ENCODE peak calls at places on chromosomes 16 and 17, in seven cellular contexts. C is osteoblast; V is A549; O is heart left ventricle; L is right lobe of liver; B is CD8-positive, alpha-beta memory T cell; A is stomach. Q is an unnamed sample. For H3K4me1, the result is how much of the 10 kb centered on the place peaks cover.

GRCh38 chr17:28188841-28189263 is 130.1 kb upstream of the TMEM97 start:
- DNase-seq in C (no peak), V (no peak), O (no peak), L (no peak), B (no peak), A (no peak), Q (no peak)

GRCh38 chr17:13503526-13503925 is 98.2 kb downstream of the HS3ST3A1 start:
- DNase-seq in C (no peak), V (no peak), O (no peak), L (no peak), B (no peak), A (no peak), Q (no peak)

GRCh38 chr17:59521465-59522126 is 43.8 kb upstream of the DHX40 start:
- DNase-seq in C (peak), V (peak), O (peak), L (peak), B (peak), A (peak), Q (peak)

GRCh38 chr16:52545157-52545543 is 1.8 kb downstream of the TOX3 start:
- DNase-seq in C (no peak), V (no peak), O (no peak), L (no peak), B (no peak), A (no peak), Q (no peak)

GRCh38 chr17:65809366-65809765 is 247.9 kb upstream of the AXIN2 start:
- DNase-seq in C (no peak), V (no peak), O (no peak), L (no peak), B (no peak), A (no peak), Q (no peak)

GRCh38 chr16:47013910-47014309 is 40.4 kb upstream of the DNAJA2 start:
- DNase-seq in C (no peak), V (no peak), O (no peak), L (no peak), B (no peak), A (no peak), Q (no peak)

GRCh38 chr17:38958756-38959155 is 8.4 kb downstream of the FBXO47 start:
- DNase-seq in C (no peak), V (no peak), O (no peak), L (no peak), B (no peak), A (no peak), Q (no peak)

GRCh38 chr16:14501331-14502255 is 128.5 kb downstream of the PARN start:
- DNase-seq in C (peak), V (peak), O (peak), L (peak), B (no peak), A (peak), Q (peak)

GRCh38 chr17:59893617-59894100 is 738 bp downstream of the RPS6KB1 start:
- DNase-seq in C (no peak), V (peak), O (no peak), L (peak), B (no peak), A (no peak), Q (peak)

GRCh38 chr17:68246271-68247028 is 1.4 kb upstream of the AMZ2 start:
- DNase-seq in C (no peak), V (peak), O (no peak), L (no peak), B (no peak), A (no peak), Q (no peak)

GRCh38 chr17:68468334-68468733 is 11.0 kb upstream of the WIPI1 start:
- DNase-seq in C (no peak), V (no peak), O (peak), L (no peak), B (no peak), A (no peak), Q (no peak)

GRCh38 chr17:45317113-45317820 is 447 bp upstream of the MAP3K14 start:
- DNase-seq in C (peak), V (peak), O (peak), L (peak), B (peak), A (peak), Q (peak)

GRCh38 chr17:45316271-45317112 is at the start of gene MAP3K14:
- DNase-seq in C (peak), V (peak), O (peak), L (no peak), B (peak), A (peak), Q (peak)

GRCh38 chr17:45314761-45315549 is 1.9 kb downstream of the MAP3K14 start:
- DNase-seq in C (peak), V (peak), O (no peak), L (no peak), B (no peak), A (no peak), Q (no peak)

GRCh38 chr17:45313927-45314760 is 2.7 kb downstream of the MAP3K14 start:
- DNase-seq in C (no peak), V (no peak), O (no peak), L (no peak), B (no peak), A (no peak), Q (no peak)

DNA sequence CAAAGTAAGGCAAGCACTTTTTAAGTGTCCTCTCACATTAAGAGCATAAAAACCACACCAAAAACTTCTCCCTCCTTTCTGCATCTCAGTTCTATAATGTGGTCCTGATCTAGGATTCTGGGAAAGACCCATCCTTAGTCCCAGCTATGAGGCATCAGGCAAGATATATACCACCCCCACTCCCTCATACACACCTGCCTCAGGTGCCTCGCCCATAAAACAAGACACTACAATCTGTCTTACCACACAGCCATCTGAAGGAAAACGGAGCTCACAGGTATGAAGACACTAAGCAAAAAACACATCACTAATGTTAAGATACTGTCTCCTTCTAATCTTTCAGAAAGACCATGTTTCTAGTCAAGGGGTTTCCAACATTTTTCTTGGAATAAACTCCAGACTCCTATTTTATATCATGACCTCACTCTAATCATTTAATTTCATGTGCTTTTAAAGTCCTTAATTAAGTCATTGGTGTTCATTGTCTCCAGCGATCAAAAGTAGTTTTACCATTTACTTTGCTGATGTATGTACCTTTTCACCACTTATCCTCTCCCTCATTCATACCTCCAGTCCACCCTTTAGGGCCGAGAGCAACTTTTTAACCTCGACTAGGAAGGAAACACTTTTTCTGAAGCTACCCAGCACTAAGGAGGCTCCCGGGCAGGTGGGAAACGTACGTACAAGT is 1.1 kb downstream of the MAP3K14 start:
- DNase-seq in C (peak), V (no peak), O (no peak), L (no peak), B (peak), A (no peak), Q (no peak)
- H3K4me1 ChIP-seq in C (half or more), V (half or more), O (under half), L (half or more), B (half or more), A (half or more), Q (half or more)

GRCh38 chr17:78748730-78749317 is 33.2 kb downstream of the CYTH1 start:
- DNase-seq in C (no peak), V (no peak), O (peak), L (peak), B (peak), A (peak), Q (no peak)

GRCh38 chr17:78746949-78747269 is 35.2 kb downstream of the CYTH1 start:
- DNase-seq in C (no peak), V (no peak), O (no peak), L (no peak), B (no peak), A (no peak), Q (no peak)

GRCh38 chr17:78746263-78746948 is 35.7 kb downstream of the CYTH1 start:
- DNase-seq in C (no peak), V (no peak), O (no peak), L (no peak), B (no peak), A (no peak), Q (no peak)

GRCh38 chr17:78747479-78747878 is 34.6 kb downstream of the CYTH1 start:
- DNase-seq in C (no peak), V (no peak), O (no peak), L (no peak), B (no peak), A (no peak), Q (no peak)

DNA sequence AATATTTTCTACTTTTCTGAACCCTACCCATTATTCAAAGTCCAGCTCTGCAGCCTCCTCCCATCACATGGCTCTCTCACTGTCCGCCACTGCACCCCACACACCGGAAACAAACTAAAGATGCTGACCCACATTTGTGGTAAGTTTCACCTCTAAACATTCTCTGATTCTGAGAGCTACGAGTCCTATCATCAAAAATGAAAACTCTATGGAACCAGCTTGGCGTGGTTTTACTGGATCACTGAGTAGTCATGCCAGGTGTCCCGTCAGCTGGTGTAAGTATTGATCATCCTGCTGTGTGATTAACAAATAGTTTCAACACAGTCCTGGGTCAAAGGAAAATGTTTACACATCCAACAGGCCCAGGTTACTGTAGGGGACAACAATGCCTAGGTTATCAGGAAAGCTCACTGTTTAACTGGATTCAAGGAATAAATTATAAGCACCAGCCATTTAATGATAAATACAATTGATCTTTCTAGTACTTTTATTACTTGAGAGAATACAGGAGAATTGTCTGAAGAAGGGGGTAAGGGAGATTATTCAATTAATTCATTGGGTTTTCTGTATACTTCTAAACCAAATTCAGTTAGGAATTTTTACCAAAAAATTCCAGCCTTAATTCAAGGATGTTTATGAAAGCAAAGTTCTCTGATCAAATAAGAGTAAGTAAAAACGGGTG is 33.9 kb downstream of the CYTH1 start:
- DNase-seq in C (no peak), V (no peak), O (no peak), L (peak), B (peak), A (no peak), Q (no peak)
- H3K4me1 ChIP-seq in C (under half), V (under half), O (under half), L (half or more), B (half or more), A (half or more), Q (under half)

GRCh38 chr17:46152423-46152822 is 40.8 kb downstream of the KANSL1 start:
- DNase-seq in C (no peak), V (no peak), O (no peak), L (no peak), B (no peak), A (no peak), Q (no peak)

GRCh38 chr17:46148247-46148646 is 45.0 kb downstream of the KANSL1 start:
- DNase-seq in C (no peak), V (no peak), O (no peak), L (no peak), B (no peak), A (no peak), Q (no peak)

GRCh38 chr17:46151762-46152161 is 41.5 kb downstream of the KANSL1 start:
- DNase-seq in C (no peak), V (no peak), O (no peak), L (no peak), B (no peak), A (no peak), Q (no peak)

GRCh38 chr17:46147167-46147749 is 46.0 kb downstream of the KANSL1 start:
- DNase-seq in C (no peak), V (no peak), O (no peak), L (no peak), B (no peak), A (no peak), Q (no peak)

GRCh38 chr17:46150216-46150963 is 42.8 kb downstream of the KANSL1 start:
- DNase-seq in C (no peak), V (no peak), O (no peak), L (no peak), B (no peak), A (no peak), Q (no peak)
- H3K4me1 ChIP-seq in C (under half), V (half or more), O (under half), L (half or more), B (half or more), A (under half), Q (under half)

GRCh38 chr17:34366051-34366450 is 3.0 kb upstream of the CCL1 start:
- DNase-seq in C (no peak), V (no peak), O (no peak), L (no peak), B (no peak), A (no peak), Q (no peak)

GRCh38 chr17:34368455-34369195 is 5.6 kb upstream of the CCL1 start:
- DNase-seq in C (no peak), V (no peak), O (no peak), L (peak), B (no peak), A (no peak), Q (no peak)

GRCh38 chr17:34369196-34369500 is 6.1 kb upstream of the CCL1 start:
- DNase-seq in C (no peak), V (no peak), O (no peak), L (no peak), B (no peak), A (no peak), Q (no peak)

GRCh38 chr17:34366529-34367107 is 3.6 kb upstream of the CCL1 start:
- DNase-seq in C (no peak), V (no peak), O (no peak), L (no peak), B (no peak), A (no peak), Q (no peak)

DNA sequence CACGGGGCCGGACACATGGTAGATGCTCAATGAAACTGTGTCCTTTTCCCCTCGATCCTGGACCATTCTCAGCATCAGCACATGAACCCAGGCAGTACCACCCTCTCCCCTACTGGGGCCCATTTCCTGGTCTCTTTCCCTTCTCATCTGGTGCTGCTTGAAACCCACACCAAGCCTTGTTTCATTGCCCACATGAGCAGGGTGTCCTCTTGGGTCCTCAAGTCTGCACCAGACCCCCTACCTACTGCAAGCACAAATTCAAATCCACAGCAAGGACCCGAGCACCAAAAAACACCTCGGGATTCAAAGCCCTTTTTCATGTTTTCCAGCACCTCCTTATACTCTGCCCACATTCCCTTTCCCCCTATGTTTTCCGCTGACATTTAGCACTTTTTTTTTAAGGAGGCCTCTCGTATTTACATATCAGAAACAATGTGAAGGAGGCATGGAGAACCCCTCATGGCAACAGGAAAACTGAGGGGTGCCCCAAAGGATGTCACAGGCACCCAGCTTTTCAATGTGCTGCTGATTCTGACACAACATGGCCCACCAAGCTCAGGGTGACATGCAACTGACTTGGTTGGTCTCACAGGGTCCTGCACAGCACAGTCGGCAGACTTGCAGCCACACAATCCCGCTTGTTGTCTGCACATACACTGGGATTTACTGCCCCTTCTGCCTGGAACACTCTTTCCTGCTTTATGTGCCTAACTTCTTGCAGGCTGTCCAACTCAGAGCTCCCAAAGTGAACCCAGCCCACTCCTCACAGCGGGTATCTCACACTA is 4.6 kb upstream of the CCL1 start:
- DNase-seq in C (no peak), V (no peak), O (no peak), L (no peak), B (no peak), A (no peak), Q (no peak)
- H3K4me1 ChIP-seq in C (under half), V (under half), O (under half), L (under half), B (under half), A (under half), Q (under half)